ENCODE peak calls at places on chromosomes 6 and 20, in four cellular contexts. K is A549, P is foreskin fibroblast, N is GM06990. Y is an unnamed sample.

GRCh38 chr6:156590482-156590881 is 186.7 kb upstream of the ARID1B start:
- DNase-seq in K (no peak), P (no peak), N (no peak), Y (no peak)

GRCh38 chr6:3841711-3842565 is 7.2 kb upstream of the FAM50B start:
- DNase-seq in K (peak; percentile 14), P (peak; percentile 92), N (no peak), Y (peak; percentile 63)

GRCh38 chr6:1494671-1495070 is 105.3 kb downstream of the FOXF2 start:
- DNase-seq in K (no peak), P (no peak), N (no peak), Y (no peak)

GRCh38 chr6:138410972-138411667 is 7.1 kb downstream of the HEBP2 start:
- DNase-seq in K (peak; percentile 20), P (peak; percentile 90), N (no peak), Y (peak; percentile 28)

GRCh38 chr6:144377586-144377985 is 92.5 kb downstream of the UTRN start:
- DNase-seq in K (no peak), P (peak; percentile 75), N (no peak), Y (peak; percentile 60)

GRCh38 chr6:82917346-82918064 is 148.1 kb downstream of the UBE3D start:
- DNase-seq in K (no peak), P (no peak), N (no peak), Y (no peak)

GRCh38 chr6:148885154-148885870 is 138.5 kb downstream of the UST start:
- DNase-seq in K (no peak), P (peak; percentile 79), N (no peak), Y (no peak)

GRCh38 chr6:147222160-147222838 is 18.1 kb downstream of the STXBP5 start:
- DNase-seq in K (peak; percentile 10), P (peak; percentile 65), N (no peak), Y (no peak)

GRCh38 chr6:7640607-7641577 is 50.9 kb downstream of the SNRNP48 start:
- DNase-seq in K (peak; percentile 47), P (peak; percentile 81), N (no peak), Y (peak; percentile 20)

GRCh38 chr20:63937596-63937995 is 18.6 kb downstream of the UCKL1 start:
- DNase-seq in K (no peak), P (no peak), N (no peak), Y (peak; percentile 8)

GRCh38 chr20:47989957-47990356 is 204.7 kb upstream of the SULF2 start:
- DNase-seq in K (no peak), P (no peak), N (no peak), Y (no peak)

GRCh38 chr6:168648240-168648639 is 207.3 kb downstream of the SMOC2 start:
- DNase-seq in K (no peak), P (peak; percentile 1), N (no peak), Y (no peak)

GRCh38 chr6:105836889-105837288 is 249.2 kb upstream of the PRDM1 start:
- DNase-seq in K (no peak), P (peak; percentile 32), N (no peak), Y (no peak)

GRCh38 chr6:114367315-114367961 is 24.6 kb upstream of the HS3ST5 start:
- DNase-seq in K (no peak), P (no peak), N (no peak), Y (no peak)

GRCh38 chr20:38997622-38998021 is 35.5 kb downstream of the DHX35 start:
- DNase-seq in K (no peak), P (no peak), N (peak; percentile 66), Y (no peak)

GRCh38 chr20:44457016-44457415 is 18.7 kb upstream of the TTPAL start:
- DNase-seq in K (no peak), P (peak; percentile 17), N (no peak), Y (no peak)

GRCh38 chr20:35311409-35311808 is 19.2 kb upstream of the FAM83C start:
- DNase-seq in K (peak; percentile 69), P (peak; percentile 69), N (no peak), Y (no peak)

GRCh38 chr6:31118178-31118577 is 2.1 kb downstream of the CDSN start:
- DNase-seq in K (no peak), P (no peak), N (no peak), Y (no peak)

GRCh38 chr20:59835448-59836395 is 97.7 kb downstream of the SYCP2 start:
- DNase-seq in K (no peak), P (peak; percentile 56), N (no peak), Y (no peak)

GRCh38 chr6:166677941-166678340 is 50.9 kb upstream of the RPS6KA2 start:
- DNase-seq in K (no peak), P (no peak), N (no peak), Y (no peak)

GRCh38 chr6:123171341-123171740 is 175.3 kb downstream of the CLVS2 start:
- DNase-seq in K (no peak), P (no peak), N (no peak), Y (no peak)

GRCh38 chr6:132643547-132643946 is 15.4 kb downstream of the TAAR1 start:
- DNase-seq in K (no peak), P (no peak), N (no peak), Y (no peak)

GRCh38 chr6:129314575-129314974 is 395.4 kb downstream of the ARHGAP18 start:
- DNase-seq in K (no peak), P (no peak), N (no peak), Y (no peak)

GRCh38 chr6:6711832-6712231 is 123.3 kb downstream of the LY86 start:
- DNase-seq in K (no peak), P (no peak), N (peak; percentile 36), Y (no peak)

GRCh38 chr6:71107935-71108420 is 151.1 kb upstream of the B3GAT2 start:
- DNase-seq in K (no peak), P (peak; percentile 77), N (no peak), Y (peak; percentile 25)

GRCh38 chr20:1702855-1703254 is 45.3 kb upstream of the SIRPG start:
- DNase-seq in K (no peak), P (no peak), N (no peak), Y (no peak)

GRCh38 chr20:11451793-11452291 is 465.9 kb upstream of the BTBD3 start:
- DNase-seq in K (no peak), P (peak; percentile 64), N (no peak), Y (no peak)

GRCh38 chr6:112372213-112372806 is 25.2 kb downstream of the RFPL4B start:
- DNase-seq in K (peak; percentile 9), P (peak; percentile 56), N (no peak), Y (peak; percentile 14)

GRCh38 chr20:44746367-44747165 is 901 bp downstream of the KCNK15 start:
- DNase-seq in K (no peak), P (no peak), N (no peak), Y (no peak)

GRCh38 chr6:44224978-44225330 is 1.6 kb downstream of the SLC29A1 start:
- DNase-seq in K (no peak), P (no peak), N (no peak), Y (no peak)

GRCh38 chr6:134826889-134827737 is 122.8 kb downstream of the ALDH8A1 start:
- DNase-seq in K (no peak), P (peak; percentile 95), N (peak; percentile 2), Y (peak; percentile 100)

GRCh38 chr6:41159415-41160082 is 3.4 kb downstream of the TREM2 start:
- DNase-seq in K (no peak), P (peak; percentile 8), N (no peak), Y (no peak)

GRCh38 chr20:32570401-32571190 is 14.5 kb downstream of the NOL4L start:
- DNase-seq in K (no peak), P (no peak), N (no peak), Y (no peak)

GRCh38 chr20:34473262-34473883 is 42.8 kb upstream of the DYNLRB1 start:
- DNase-seq in K (peak; percentile 74), P (peak; percentile 87), N (peak; percentile 9), Y (peak; percentile 24)

DNA sequence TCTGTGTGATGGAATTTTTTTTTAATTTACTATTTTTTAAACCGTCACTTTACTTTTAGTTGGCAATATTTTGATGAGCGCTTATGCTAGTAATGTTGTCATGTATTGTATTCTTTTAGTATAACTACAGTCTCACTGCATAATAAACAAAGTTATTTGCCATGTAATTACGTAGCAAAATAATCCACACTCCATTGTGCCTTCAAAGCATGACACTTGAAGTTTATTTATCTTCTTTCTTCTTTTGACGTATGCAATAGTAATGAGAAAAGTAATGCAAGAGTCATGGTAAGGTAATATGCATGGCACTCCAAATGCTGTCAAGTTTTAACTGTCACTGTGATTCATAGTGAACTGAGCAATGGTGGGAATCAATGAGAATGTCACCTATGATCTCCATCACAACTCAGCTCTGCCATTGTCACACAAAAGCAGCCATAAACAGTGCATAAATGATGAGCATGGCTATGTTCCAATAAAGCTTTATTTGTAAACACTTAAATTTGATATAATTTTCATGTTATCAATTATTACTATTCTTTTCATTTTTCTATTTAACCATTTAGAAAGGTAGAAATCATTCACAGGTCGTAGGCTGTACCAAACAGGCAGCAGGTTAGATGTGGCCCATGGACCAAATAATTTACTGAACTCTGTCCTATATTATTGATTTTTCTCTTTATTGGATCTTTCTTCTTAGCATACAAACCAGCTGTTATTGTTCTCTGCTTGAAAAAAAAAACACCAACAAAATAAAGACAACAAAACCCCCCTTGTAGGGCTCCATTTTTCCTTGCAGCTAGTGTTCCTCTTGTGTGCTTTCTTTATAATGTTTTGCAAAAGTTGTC is 27.1 kb downstream of the RNF217 start:
- DNase-seq in K (no peak), P (no peak), N (no peak), Y (no peak)
- H3K4me3 ChIP-seq in K (no peak overlapping the region), P (no peak overlapping the region), N (no peak overlapping the region), Y (no peak overlapping the region)

DNA sequence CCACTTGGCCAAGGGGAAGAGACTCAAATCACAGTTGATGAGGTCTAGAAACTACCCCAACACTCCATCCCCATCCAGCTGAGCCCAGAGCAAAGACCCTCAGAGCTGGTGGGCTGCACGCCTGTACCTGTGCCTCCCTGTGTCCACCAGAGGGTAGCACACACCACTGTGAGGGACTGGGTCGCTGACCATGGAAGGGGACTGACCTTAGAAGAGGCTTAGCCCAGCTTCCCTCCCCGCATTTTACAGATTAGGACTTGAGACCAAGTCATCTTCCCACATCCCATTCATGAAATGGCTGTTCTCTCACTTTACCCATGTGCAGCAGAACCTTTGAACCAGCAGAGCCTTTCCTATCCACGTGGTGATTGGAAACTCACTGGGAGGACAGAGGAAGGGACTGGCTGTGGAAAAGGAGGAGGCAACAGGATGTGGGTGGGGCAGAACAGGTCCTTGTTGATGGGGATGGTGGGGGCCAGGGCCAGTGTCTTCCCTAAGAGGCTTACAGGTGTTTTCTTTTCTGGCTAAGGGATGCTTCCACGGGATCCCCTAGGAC is 44.3 kb downstream of the CPXM1 start:
- DNase-seq in K (peak; percentile 60), P (peak; percentile 75), N (no peak), Y (no peak)
- TF ChIP-seq CTCF in K (peak; percentile 67), P (peak; percentile 86), N (peak; percentile 48), Y (peak; percentile 88)

DNA sequence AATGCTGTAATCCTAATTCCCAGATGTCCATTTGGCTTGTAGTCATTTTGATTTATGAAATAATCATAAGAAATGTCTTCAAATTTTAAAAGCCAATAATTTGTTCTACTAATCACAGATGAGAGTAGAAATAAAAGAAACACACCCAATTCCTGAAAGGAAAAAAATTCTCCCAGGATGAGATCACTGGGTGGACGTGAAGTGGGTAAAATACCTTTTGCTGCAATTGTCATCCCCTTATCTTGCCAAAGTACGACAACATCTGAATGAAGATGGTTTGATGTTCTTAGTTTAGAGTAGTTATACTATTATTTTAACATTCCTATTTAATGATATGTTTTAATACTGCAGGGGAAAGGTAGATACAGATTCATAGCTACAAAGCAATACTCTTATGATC is 33.7 kb downstream of the MTHFD1L start:
- DNase-seq in K (no peak), P (no peak), N (no peak), Y (no peak)
- H3K4me3 ChIP-seq in K (no peak overlapping the region), P (no peak overlapping the region), N (no peak overlapping the region), Y (no peak overlapping the region)

GRCh38 chr6:42510795-42511194 is 53.0 kb upstream of the UBR2 start:
- DNase-seq in K (no peak), P (no peak), N (no peak), Y (no peak)
- TF ChIP-seq CTCF in K (no peak), P (no peak), N (peak; percentile 24), Y (no peak)

GRCh38 chr6:75437451-75438185 is 56.0 kb downstream of the FILIP1 start:
- DNase-seq in K (no peak), P (peak; percentile 85), N (no peak), Y (no peak)
- H3K4me3 ChIP-seq in K (no peak overlapping the region), P (no peak overlapping the region), N (no peak overlapping the region), Y (no peak overlapping the region)